ENCODE peak calls at places on chromosomes 13 and 19, in nine cellular contexts. H is stimulated activated CD8-positive, alpha-beta memory T cell treated with anti-CD3 and anti-CD28 coated beads, Interleukin-7, amount 100 ng/mL, for 24 hours; M is fibroblast of lung; A is lower lobe of right lung; R is stimulated activated CD4-positive, alpha-beta T cell treated with anti-CD3 and anti-CD28 coated beads, Interleukin-15, amount 100 ng/mL, for 48 hours; Q is ELR; Y is substantia nigra; Z is tibial nerve; V is fibroblast of mammary gland. S is an unnamed sample.

GRCh38 chr19:8046569-8047165 is 5.9 kb upstream of the CCL25 start:
- DNase-seq in H (no peak), M (no peak), A (no peak), R (no peak), Q (no peak), Y (no peak), Z (no peak), V (no peak), S (no peak)

GRCh38 chr13:28204690-28205443 is 66.5 kb downstream of the PAN3 start:
- DNase-seq in H (peak; percentile 4), M (no peak), A (no peak), R (peak; percentile 49), Q (no peak), Y (no peak), Z (no peak), V (no peak), S (no peak)

GRCh38 chr19:6773323-6773931 is 919 bp downstream of the VAV1 start:
- DNase-seq in H (no peak), M (no peak), A (peak; percentile 73), R (peak; percentile 57), Q (no peak), Y (peak; percentile 1), Z (no peak), V (no peak), S (no peak)

GRCh38 chr13:40615619-40616018 is 50.8 kb downstream of the FOXO1 start:
- DNase-seq in H (no peak), M (no peak), A (no peak), R (no peak), Q (no peak), Y (no peak), Z (no peak), V (no peak), S (no peak)

GRCh38 chr19:37506387-37507166 is at the start of gene ZNF793:
- DNase-seq in H (peak; percentile 54), M (peak; percentile 89), A (peak; percentile 67), R (peak; percentile 63), Q (peak; percentile 21), Y (peak; percentile 84), Z (peak; percentile 57), V (peak; percentile 77), S (peak; percentile 79)

GRCh38 chr19:35006342-35006998 is 6.3 kb downstream of the GRAMD1A start:
- DNase-seq in H (no peak), M (peak; percentile 90), A (peak; percentile 76), R (no peak), Q (peak; percentile 84), Y (no peak), Z (no peak), V (peak; percentile 42), S (no peak)

GRCh38 chr19:45515807-45516401 is 8.6 kb downstream of the VASP start:
- DNase-seq in H (no peak), M (no peak), A (peak; percentile 56), R (no peak), Q (no peak), Y (no peak), Z (no peak), V (no peak), S (no peak)

GRCh38 chr19:10392120-10392519 is 11.2 kb downstream of the CDC37 start:
- DNase-seq in H (no peak), M (no peak), A (no peak), R (no peak), Q (no peak), Y (no peak), Z (no peak), V (no peak), S (no peak)

GRCh38 chr13:68713394-68713793 is 1394.2 kb upstream of the ATXN8OS start:
- DNase-seq in H (no peak), M (peak; percentile 8), A (no peak), R (no peak), Q (no peak), Y (no peak), Z (no peak), V (no peak), S (no peak)

GRCh38 chr19:2250765-2251576 is 1.8 kb downstream of the AMH start:
- DNase-seq in H (no peak), M (no peak), A (no peak), R (no peak), Q (no peak), Y (no peak), Z (no peak), V (no peak), S (no peak)

GRCh38 chr19:1825909-1826556 is 14.0 kb upstream of the ATP8B3 start:
- DNase-seq in H (peak; percentile 62), M (peak; percentile 47), A (peak; percentile 81), R (peak; percentile 67), Q (peak; percentile 72), Y (peak; percentile 52), Z (peak; percentile 79), V (peak; percentile 61), S (peak; percentile 35)

GRCh38 chr13:40217675-40218074 is 448.8 kb downstream of the FOXO1 start:
- DNase-seq in H (no peak), M (no peak), A (no peak), R (no peak), Q (no peak), Y (no peak), Z (no peak), V (peak; percentile 47), S (no peak)